ENCODE peak calls at places on chromosomes 6 and 20, in five cellular contexts. O is astrocyte, D is OCI-LY7, K is gastrocnemius medialis, Q is adrenal gland. M is an unnamed sample.

GRCh38 chr6:30103630-30104179 is 9.2 kb downstream of the TRIM31 start:
- DNase-seq in O (no peak), D (no peak), K (no peak), Q (no peak), M (no peak)

GRCh38 chr6:107784669-107785068 is 39.4 kb downstream of the SCML4 start:
- DNase-seq in O (peak; percentile 57), D (no peak), K (no peak), Q (peak; percentile 10), M (no peak)

GRCh38 chr6:105965042-105965760 is 120.9 kb upstream of the PRDM1 start:
- DNase-seq in O (no peak), D (no peak), K (no peak), Q (no peak), M (no peak)

GRCh38 chr6:84258866-84259265 is 31.4 kb upstream of the CEP162 start:
- DNase-seq in O (no peak), D (no peak), K (no peak), Q (no peak), M (no peak)

GRCh38 chr6:34970487-34970886 is 81.4 kb downstream of the ANKS1A start:
- DNase-seq in O (no peak), D (no peak), K (no peak), Q (no peak), M (no peak)

GRCh38 chr20:38301283-38301682 is 2.7 kb upstream of the BPI start:
- DNase-seq in O (no peak), D (no peak), K (no peak), Q (no peak), M (no peak)

GRCh38 chr6:16511723-16512584 is 249.3 kb downstream of the ATXN1 start:
- DNase-seq in O (no peak), D (no peak), K (no peak), Q (no peak), M (peak; percentile 58)

GRCh38 chr6:55825402-55826051 is 49.9 kb downstream of the BMP5 start:
- DNase-seq in O (peak; percentile 87), D (no peak), K (no peak), Q (peak; percentile 2), M (no peak)

GRCh38 chr20:1334761-1335160 is 5.8 kb upstream of the SDCBP2 start:
- DNase-seq in O (no peak), D (peak; percentile 9), K (no peak), Q (no peak), M (no peak)

GRCh38 chr20:57596998-57597939 is 23.0 kb downstream of the ZBP1 start:
- DNase-seq in O (no peak), D (peak; percentile 75), K (peak; percentile 35), Q (peak; percentile 72), M (no peak)
- H3K4me3 ChIP-seq in O (no peak overlapping the region), D (no peak overlapping the region), K (no peak overlapping the region), Q (no peak overlapping the region), M (no peak overlapping the region)

DNA sequence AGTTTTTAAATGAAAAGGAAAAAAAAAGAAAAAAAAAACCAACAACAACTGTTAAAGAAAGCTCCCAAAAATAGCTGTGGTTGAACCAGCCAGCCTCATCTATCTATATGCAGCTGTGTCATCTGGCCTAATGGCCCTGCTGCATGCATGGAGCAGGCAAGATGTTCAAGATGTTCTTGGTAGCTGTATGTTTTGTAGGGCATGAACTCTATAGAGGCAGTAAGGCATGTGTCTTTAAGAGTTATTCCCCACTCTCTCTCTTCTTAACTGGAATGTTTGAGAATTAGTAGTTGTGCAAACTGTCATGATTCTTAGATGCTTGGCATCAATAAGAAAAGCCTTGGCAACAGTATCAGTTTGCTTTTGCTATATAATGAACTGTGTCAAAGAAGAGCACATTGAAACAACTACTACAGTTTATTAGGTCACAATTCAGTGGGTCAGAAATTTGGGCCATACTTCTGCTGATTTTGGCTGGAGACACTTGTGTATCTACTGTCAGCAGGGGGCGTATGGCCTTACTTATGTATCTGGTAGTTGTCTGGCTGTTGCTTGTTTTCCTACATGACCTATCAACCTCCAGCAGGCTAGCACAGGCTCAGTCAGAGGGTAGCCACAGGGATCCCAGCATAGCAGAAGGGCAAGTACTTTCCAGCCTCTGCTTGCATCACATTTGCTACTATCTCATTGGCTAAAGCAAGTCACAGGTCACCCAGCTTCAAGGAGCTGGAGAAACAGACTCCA is 56.1 kb upstream of the LAMP5 start:
- DNase-seq in O (no peak), D (peak; percentile 28), K (no peak), Q (peak; percentile 39), M (peak; percentile 52)
- TF ChIP-seq CTCF in O (no peak), D (peak; percentile 69), K (no peak), Q (no peak), M (peak; percentile 68)

DNA sequence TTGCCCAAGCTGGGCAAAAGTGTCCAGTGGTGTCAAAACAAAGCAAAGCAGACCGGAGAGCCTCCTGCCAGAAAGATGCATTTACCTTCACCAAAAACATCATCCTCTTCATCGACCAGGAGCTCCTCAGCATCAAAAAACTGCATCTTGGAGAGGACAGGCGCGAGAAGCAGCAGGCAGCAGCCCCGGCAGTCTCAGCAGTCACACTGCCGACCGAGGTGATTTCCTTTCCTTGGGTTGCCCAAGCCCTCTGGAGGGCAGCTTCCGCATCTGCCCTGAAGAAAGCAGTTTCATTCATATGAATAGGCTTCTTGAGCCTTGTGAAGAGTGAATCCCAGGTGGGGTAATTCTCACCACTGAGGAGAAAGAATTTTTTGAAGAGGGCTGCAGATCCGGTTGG is at the start of gene RIPOR2:
- DNase-seq in O (no peak), D (peak; percentile 89), K (no peak), Q (peak; percentile 19), M (peak; percentile 65)
- H3K4me3 ChIP-seq in O (no peak within 1 kb of the TSS), D (peak within 1 kb of the TSS; percentile 68), K (no peak within 1 kb of the TSS), Q (no peak within 1 kb of the TSS), M (peak within 1 kb of the TSS; percentile 66)

GRCh38 chr6:32116674-32117073 is 7.5 kb upstream of the TNXB start:
- DNase-seq in O (no peak), D (peak; percentile 38), K (no peak), Q (no peak), M (no peak)
- TF ChIP-seq CTCF in O (peak; percentile 38), D (peak; percentile 76), K (no peak), Q (no peak), M (peak; percentile 39)

DNA sequence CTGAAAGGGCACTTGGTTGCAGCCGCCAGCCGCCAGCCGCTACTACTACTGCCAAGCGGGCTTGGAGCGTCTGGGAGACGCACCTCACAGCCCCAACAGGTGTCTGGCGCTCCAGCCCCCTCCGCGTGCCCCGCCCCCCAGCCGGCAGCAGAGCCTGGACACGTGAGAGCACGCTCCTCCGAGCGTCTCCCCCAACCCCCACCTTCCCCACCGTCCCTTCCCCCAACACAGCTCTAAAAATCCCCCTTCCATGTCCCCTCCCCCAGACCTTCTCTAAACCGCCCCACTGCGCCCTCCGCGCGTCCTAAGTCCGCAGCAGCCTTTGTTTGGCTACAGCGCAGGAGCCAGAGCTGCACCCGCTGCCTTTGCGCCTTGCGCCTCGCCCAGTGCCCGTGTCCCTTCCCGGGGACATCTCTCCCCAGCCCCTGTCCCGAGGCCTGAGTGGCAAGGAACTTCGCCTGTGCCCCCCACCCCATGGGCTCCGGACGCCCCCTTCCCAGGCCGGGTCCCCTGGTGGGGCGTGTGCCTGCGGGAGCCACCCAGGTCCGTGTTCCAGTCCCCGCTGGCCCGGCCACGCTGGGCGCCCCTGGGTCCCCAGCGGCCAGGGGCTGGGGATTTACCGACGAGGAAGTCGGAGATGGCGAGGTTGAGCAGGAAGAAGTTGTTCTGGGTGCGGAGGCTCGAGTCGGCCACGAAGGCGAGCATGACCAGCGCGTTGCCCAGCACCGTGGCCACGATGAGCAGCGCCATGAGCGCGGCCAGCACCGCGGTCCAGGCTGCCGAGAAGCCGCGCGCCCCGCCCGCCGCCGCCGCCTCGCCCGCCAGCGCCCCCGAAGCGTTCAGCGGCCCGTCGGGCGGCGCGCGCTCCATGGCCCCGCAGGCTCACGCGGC is 732 bp downstream of the HRH3 start:
- DNase-seq in O (no peak), D (no peak), K (no peak), Q (no peak), M (no peak)
- H3K4me3 ChIP-seq in O (no peak overlapping the region), D (no peak overlapping the region), K (peak overlapping the region; percentile 31), Q (no peak overlapping the region), M (no peak overlapping the region)

DNA sequence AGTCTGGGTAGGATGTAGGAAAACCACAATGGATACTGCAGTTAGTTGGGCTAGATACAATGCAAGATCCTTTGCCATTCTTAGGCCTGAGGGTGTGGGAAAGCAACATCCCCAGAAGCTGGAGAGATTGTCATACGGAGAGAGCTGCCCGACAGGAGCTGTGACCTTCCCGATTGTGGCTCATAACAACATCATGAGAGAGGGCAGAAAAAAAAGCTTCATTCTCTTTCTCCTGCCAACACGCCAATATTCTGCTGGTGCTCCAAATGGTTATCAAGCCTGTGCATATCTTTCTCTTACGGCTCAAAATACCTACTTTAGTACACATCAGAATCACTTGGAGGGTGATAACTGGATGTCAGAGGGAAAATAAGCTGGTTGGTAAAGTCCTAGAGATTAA is 81.1 kb downstream of the IBTK start:
- DNase-seq in O (no peak), D (no peak), K (no peak), Q (no peak), M (no peak)
- TF ChIP-seq CTCF in O (no peak), D (no peak), K (no peak), Q (no peak), M (no peak)

DNA sequence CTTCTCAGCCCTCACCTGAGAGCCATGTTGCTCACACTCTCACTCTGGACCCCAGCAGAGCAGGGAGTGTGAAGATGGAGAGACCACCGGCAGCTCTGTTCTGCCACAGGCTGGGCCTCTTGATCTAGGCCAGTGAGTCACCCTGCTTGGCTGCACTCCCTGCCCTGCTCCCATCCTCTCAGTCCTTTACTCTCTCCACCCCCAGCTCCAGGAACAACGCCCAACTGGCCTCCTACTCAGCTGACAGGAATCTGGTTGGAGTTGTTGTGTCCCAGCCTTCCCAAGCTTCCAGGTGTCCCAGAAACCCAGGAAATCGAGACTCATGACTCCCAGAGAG is at the start of gene PSORS1C1:
- DNase-seq in O (peak; percentile 95), D (no peak), K (peak; percentile 83), Q (peak; percentile 91), M (no peak)
- H3K4me3 ChIP-seq in O (peak within 1 kb of the TSS; percentile 55), D (no peak within 1 kb of the TSS), K (no peak within 1 kb of the TSS), Q (no peak within 1 kb of the TSS), M (no peak within 1 kb of the TSS)

GRCh38 chr6:22025468-22026159 is 271.2 kb downstream of the PRL start:
- DNase-seq in O (peak; percentile 99), D (peak; percentile 40), K (no peak), Q (peak; percentile 74), M (peak; percentile 30)
- TF ChIP-seq CTCF in O (no peak), D (no peak), K (no peak), Q (no peak), M (no peak)

GRCh38 chr6:33577718-33578117 is 2.4 kb downstream of the BAK1 start:
- DNase-seq in O (no peak), D (no peak), K (no peak), Q (no peak), M (no peak)

GRCh38 chr6:33578588-33579011 is 1.5 kb downstream of the BAK1 start:
- DNase-seq in O (no peak), D (peak; percentile 43), K (no peak), Q (peak; percentile 40), M (no peak)

GRCh38 chr6:33576668-33577067 is 3.4 kb downstream of the BAK1 start:
- DNase-seq in O (no peak), D (no peak), K (no peak), Q (peak; percentile 74), M (no peak)

GRCh38 chr6:33578164-33578563 is 1.9 kb downstream of the BAK1 start:
- DNase-seq in O (no peak), D (no peak), K (no peak), Q (no peak), M (no peak)

DNA sequence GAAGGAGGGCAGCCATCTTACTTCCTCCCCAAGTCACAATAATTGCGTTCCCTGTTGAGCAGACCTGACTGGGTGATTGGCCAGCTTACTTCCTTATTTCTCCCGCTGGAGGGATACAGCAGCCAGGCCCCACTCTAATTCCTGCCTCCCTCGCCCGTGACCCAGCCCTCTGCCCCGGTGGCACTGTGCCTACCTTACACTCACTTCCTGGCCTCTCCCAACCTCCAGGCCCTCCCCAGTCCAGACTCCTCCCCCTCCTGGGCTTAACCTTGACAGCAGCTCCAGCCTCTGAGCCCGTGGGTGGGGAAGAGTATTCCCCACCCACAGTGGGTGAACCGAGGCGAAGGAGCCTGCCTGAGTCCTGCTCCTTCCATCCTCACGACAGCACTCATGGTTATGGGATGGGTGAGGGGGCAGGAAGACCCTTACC is 3.0 kb downstream of the BAK1 start:
- DNase-seq in O (no peak), D (no peak), K (no peak), Q (peak; percentile 97), M (no peak)
- H3K4me3 ChIP-seq in O (no peak overlapping the region), D (no peak overlapping the region), K (no peak overlapping the region), Q (no peak overlapping the region), M (no peak overlapping the region)